ENCODE peak calls at places on chromosomes 16 and 17, in seven cellular contexts. One of them, this sample, is unnamed.

GRCh38 chr16:27293343-27293742 is 20.4 kb upstream of the IL4R start:
- DNase-seq in mammary epithelial cell: no peak
- DNase-seq in A549: no peak
- DNase-seq in lung: no peak
- DNase-seq in OCI-LY7: no peak
- DNase-seq in lower lobe of right lung: no peak
- DNase-seq in fibroblast of pulmonary artery: no peak
- DNase-seq in this sample: no peak

GRCh38 chr17:39626671-39627169 is at the start of gene PPP1R1B:
- DNase-seq in OCI-LY7: no peak
- DNase-seq in lower lobe of right lung: no peak
- DNase-seq in mammary epithelial cell: no peak
- DNase-seq in A549: no peak
- DNase-seq in lung: no peak
- DNase-seq in fibroblast of pulmonary artery: no peak
- DNase-seq in this sample: no peak

GRCh38 chr16:6827272-6827671 is 505.4 kb upstream of the RBFOX1 start:
- DNase-seq in fibroblast of pulmonary artery: no peak
- DNase-seq in lung: no peak
- DNase-seq in OCI-LY7: no peak
- DNase-seq in mammary epithelial cell: no peak
- DNase-seq in lower lobe of right lung: no peak
- DNase-seq in A549: no peak
- DNase-seq in this sample: no peak

GRCh38 chr16:89090182-89090630 is 3.4 kb upstream of the ACSF3 start:
- DNase-seq in A549: no peak
- DNase-seq in lung: no peak
- DNase-seq in lower lobe of right lung: no peak
- DNase-seq in mammary epithelial cell: no peak
- DNase-seq in OCI-LY7: no peak
- DNase-seq in fibroblast of pulmonary artery: no peak
- DNase-seq in this sample: no peak

GRCh38 chr16:3282747-3283524 is at the start of gene ZNF263:
- DNase-seq in OCI-LY7: peak; percentile 97
- DNase-seq in lower lobe of right lung: peak; percentile 97
- DNase-seq in fibroblast of pulmonary artery: peak; percentile 99
- DNase-seq in lung: peak; percentile 96
- DNase-seq in mammary epithelial cell: peak; percentile 98
- DNase-seq in A549: peak; percentile 98
- DNase-seq in this sample: peak; percentile 99

GRCh38 chr17:29138991-29139682 is 41.1 kb downstream of the MYO18A start:
- DNase-seq in mammary epithelial cell: no peak
- DNase-seq in A549: no peak
- DNase-seq in lower lobe of right lung: peak; percentile 75
- DNase-seq in OCI-LY7: peak; percentile 75
- DNase-seq in fibroblast of pulmonary artery: no peak
- DNase-seq in lung: no peak
- DNase-seq in this sample: no peak

GRCh38 chr17:66281671-66282369 is 20.6 kb upstream of the PRKCA start:
- DNase-seq in fibroblast of pulmonary artery: no peak
- DNase-seq in lung: no peak
- DNase-seq in lower lobe of right lung: no peak
- DNase-seq in mammary epithelial cell: no peak
- DNase-seq in OCI-LY7: no peak
- DNase-seq in A549: peak; percentile 16
- DNase-seq in this sample: no peak

GRCh38 chr16:14284930-14285541 is 213.9 kb downstream of the MRTFB start:
- DNase-seq in fibroblast of pulmonary artery: peak; percentile 73
- DNase-seq in lower lobe of right lung: peak; percentile 79
- DNase-seq in mammary epithelial cell: no peak
- DNase-seq in lung: no peak
- DNase-seq in OCI-LY7: peak; percentile 81
- DNase-seq in A549: peak; percentile 82
- DNase-seq in this sample: peak; percentile 71

GRCh38 chr17:7357381-7357780 is 2.4 kb downstream of the TMEM95 start:
- DNase-seq in lower lobe of right lung: no peak
- DNase-seq in A549: no peak
- DNase-seq in OCI-LY7: no peak
- DNase-seq in mammary epithelial cell: no peak
- DNase-seq in lung: no peak
- DNase-seq in fibroblast of pulmonary artery: no peak
- DNase-seq in this sample: no peak

GRCh38 chr17:82878545-82878944 is 38.7 kb upstream of the ZNF750 start:
- DNase-seq in lower lobe of right lung: peak; percentile 61
- DNase-seq in mammary epithelial cell: no peak
- DNase-seq in OCI-LY7: no peak
- DNase-seq in fibroblast of pulmonary artery: no peak
- DNase-seq in A549: no peak
- DNase-seq in lung: peak; percentile 45
- DNase-seq in this sample: no peak

GRCh38 chr16:356756-357155 is 4.2 kb upstream of the AXIN1 start:
- DNase-seq in fibroblast of pulmonary artery: no peak
- DNase-seq in A549: no peak
- DNase-seq in mammary epithelial cell: no peak
- DNase-seq in OCI-LY7: no peak
- DNase-seq in lung: no peak
- DNase-seq in lower lobe of right lung: no peak
- DNase-seq in this sample: no peak

GRCh38 chr16:57801856-57802634 is at the start of gene KIFC3:
- DNase-seq in lower lobe of right lung: peak; percentile 88
- DNase-seq in mammary epithelial cell: peak; percentile 50
- DNase-seq in fibroblast of pulmonary artery: peak; percentile 77
- DNase-seq in lung: peak; percentile 81
- DNase-seq in A549: peak; percentile 80
- DNase-seq in OCI-LY7: peak; percentile 12
- DNase-seq in this sample: peak; percentile 74

GRCh38 chr17:17819561-17819995 is 17.2 kb downstream of the SREBF1 start:
- DNase-seq in OCI-LY7: no peak
- DNase-seq in fibroblast of pulmonary artery: peak; percentile 97
- DNase-seq in mammary epithelial cell: peak; percentile 89
- DNase-seq in lung: peak; percentile 82
- DNase-seq in lower lobe of right lung: peak; percentile 79
- DNase-seq in A549: peak; percentile 89
- DNase-seq in this sample: peak; percentile 93

GRCh38 chr16:86041807-86042206 is 142.8 kb downstream of the IRF8 start:
- DNase-seq in A549: no peak
- DNase-seq in lung: no peak
- DNase-seq in lower lobe of right lung: no peak
- DNase-seq in OCI-LY7: no peak
- DNase-seq in mammary epithelial cell: no peak
- DNase-seq in fibroblast of pulmonary artery: no peak
- DNase-seq in this sample: no peak

GRCh38 chr17:83065660-83066542 is 13.5 kb upstream of the METRNL start:
- DNase-seq in lower lobe of right lung: peak; percentile 36
- DNase-seq in lung: no peak
- DNase-seq in A549: no peak
- DNase-seq in fibroblast of pulmonary artery: no peak
- DNase-seq in OCI-LY7: no peak
- DNase-seq in mammary epithelial cell: no peak
- DNase-seq in this sample: no peak

GRCh38 chr17:1936766-1937165 is 88.4 kb downstream of the RTN4RL1 start:
- DNase-seq in lung: no peak
- DNase-seq in mammary epithelial cell: no peak
- DNase-seq in OCI-LY7: no peak
- DNase-seq in fibroblast of pulmonary artery: no peak
- DNase-seq in A549: no peak
- DNase-seq in lower lobe of right lung: no peak
- DNase-seq in this sample: no peak

GRCh38 chr16:75606507-75606906 is 16.6 kb downstream of the ADAT1 start:
- DNase-seq in lower lobe of right lung: no peak
- DNase-seq in fibroblast of pulmonary artery: no peak
- DNase-seq in OCI-LY7: no peak
- DNase-seq in A549: no peak
- DNase-seq in mammary epithelial cell: no peak
- DNase-seq in lung: no peak
- DNase-seq in this sample: no peak

GRCh38 chr17:80751460-80752368 is 207.1 kb downstream of the RPTOR start:
- DNase-seq in OCI-LY7: no peak
- DNase-seq in A549: no peak
- DNase-seq in lower lobe of right lung: no peak
- DNase-seq in fibroblast of pulmonary artery: no peak
- DNase-seq in lung: no peak
- DNase-seq in mammary epithelial cell: peak; percentile 18
- DNase-seq in this sample: peak; percentile 92

DNA sequence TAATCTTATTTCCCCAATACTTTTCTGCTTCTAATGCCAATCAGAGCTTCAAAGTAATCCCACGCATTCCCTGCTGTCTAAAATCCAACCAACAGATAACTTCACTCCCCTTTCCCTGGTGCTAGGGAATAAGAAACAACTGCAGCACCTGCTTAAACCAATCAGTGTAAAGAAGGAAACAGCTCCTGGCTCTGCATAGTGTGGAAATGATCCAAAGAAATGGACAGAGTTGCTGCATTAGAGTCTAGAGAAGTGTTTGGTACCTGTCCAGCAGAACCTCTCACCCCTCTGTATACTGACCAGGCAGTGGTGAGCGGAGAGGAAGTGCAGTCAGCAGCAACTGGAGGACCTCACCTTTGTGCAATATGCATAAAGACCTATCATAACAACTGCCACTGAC is 85.5 kb downstream of the NCOR1 start:
- DNase-seq in lower lobe of right lung: no peak
- DNase-seq in mammary epithelial cell: no peak
- DNase-seq in fibroblast of pulmonary artery: no peak
- DNase-seq in A549: no peak
- DNase-seq in OCI-LY7: no peak
- DNase-seq in lung: no peak
- DNase-seq in this sample: no peak
- TF ChIP-seq CTCF in lower lobe of right lung: no peak
- TF ChIP-seq CTCF in mammary epithelial cell: no peak
- TF ChIP-seq CTCF in fibroblast of pulmonary artery: no peak
- TF ChIP-seq CTCF in A549: no peak
- TF ChIP-seq CTCF in OCI-LY7: no peak
- TF ChIP-seq CTCF in lung: no peak
- TF ChIP-seq CTCF in this sample: no peak

GRCh38 chr16:84067640-84068039 is 25.0 kb upstream of the SLC38A8 start:
- DNase-seq in mammary epithelial cell: no peak
- DNase-seq in OCI-LY7: no peak
- DNase-seq in A549: no peak
- DNase-seq in lung: no peak
- DNase-seq in lower lobe of right lung: no peak
- DNase-seq in fibroblast of pulmonary artery: no peak
- DNase-seq in this sample: no peak
- H3K4me3 ChIP-seq in mammary epithelial cell: no peak overlapping the region
- H3K4me3 ChIP-seq in OCI-LY7: no peak overlapping the region
- H3K4me3 ChIP-seq in A549: no peak overlapping the region
- H3K4me3 ChIP-seq in lung: no peak overlapping the region
- H3K4me3 ChIP-seq in lower lobe of right lung: no peak overlapping the region
- H3K4me3 ChIP-seq in fibroblast of pulmonary artery: no peak overlapping the region
- H3K4me3 ChIP-seq in this sample: no peak overlapping the region

DNA sequence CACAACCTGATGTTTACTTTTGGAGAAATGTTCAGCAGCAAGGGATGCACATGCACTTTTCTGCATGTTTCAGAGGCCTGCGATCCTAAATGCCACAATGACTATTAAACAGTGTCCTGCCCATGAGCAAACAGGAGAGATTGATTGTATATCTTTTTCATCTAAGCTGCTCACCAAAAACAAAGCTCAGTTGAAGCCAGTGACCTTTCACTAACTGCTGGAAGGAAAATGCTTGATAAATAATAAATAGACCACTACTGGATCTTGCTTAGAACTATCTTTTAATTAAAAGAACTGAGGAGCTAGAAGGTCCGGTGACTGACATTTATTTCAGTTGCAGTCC is 16.3 kb downstream of the MRPS23 start:
- DNase-seq in lower lobe of right lung: no peak
- DNase-seq in A549: no peak
- DNase-seq in mammary epithelial cell: no peak
- DNase-seq in fibroblast of pulmonary artery: no peak
- DNase-seq in lung: no peak
- DNase-seq in OCI-LY7: no peak
- DNase-seq in this sample: no peak
- TF ChIP-seq CTCF in lower lobe of right lung: peak; percentile 8
- TF ChIP-seq CTCF in A549: no peak
- TF ChIP-seq CTCF in mammary epithelial cell: no peak
- TF ChIP-seq CTCF in fibroblast of pulmonary artery: no peak
- TF ChIP-seq CTCF in lung: no peak
- TF ChIP-seq CTCF in OCI-LY7: peak; percentile 54
- TF ChIP-seq CTCF in this sample: no peak

GRCh38 chr16:79599256-79599836 is 1.2 kb downstream of the MAF start:
- DNase-seq in fibroblast of pulmonary artery: no peak
- DNase-seq in lung: no peak
- DNase-seq in mammary epithelial cell: peak; percentile 55
- DNase-seq in lower lobe of right lung: no peak
- DNase-seq in OCI-LY7: no peak
- DNase-seq in A549: peak; percentile 31
- DNase-seq in this sample: no peak
- H3K4me3 ChIP-seq in fibroblast of pulmonary artery: peak overlapping the region; percentile 22
- H3K4me3 ChIP-seq in lung: peak overlapping the region; percentile 87
- H3K4me3 ChIP-seq in mammary epithelial cell: peak overlapping the region; percentile 90
- H3K4me3 ChIP-seq in lower lobe of right lung: peak overlapping the region; percentile 73
- H3K4me3 ChIP-seq in OCI-LY7: no peak overlapping the region
- H3K4me3 ChIP-seq in A549: peak overlapping the region; percentile 49
- H3K4me3 ChIP-seq in this sample: peak overlapping the region; percentile 73

GRCh38 chr17:19652595-19652994 is 4.0 kb downstream of the ALDH3A2 start:
- DNase-seq in A549: no peak
- DNase-seq in OCI-LY7: no peak
- DNase-seq in lung: no peak
- DNase-seq in fibroblast of pulmonary artery: peak; percentile 43
- DNase-seq in lower lobe of right lung: no peak
- DNase-seq in mammary epithelial cell: no peak
- DNase-seq in this sample: no peak

GRCh38 chr17:19651461-19652238 is 3.1 kb downstream of the ALDH3A2 start:
- DNase-seq in lung: no peak
- DNase-seq in lower lobe of right lung: no peak
- DNase-seq in OCI-LY7: no peak
- DNase-seq in mammary epithelial cell: peak; percentile 32
- DNase-seq in A549: no peak
- DNase-seq in fibroblast of pulmonary artery: no peak
- DNase-seq in this sample: no peak

GRCh38 chr17:19648475-19649406 is at the start of gene ALDH3A2:
- DNase-seq in lower lobe of right lung: peak; percentile 100
- DNase-seq in lung: peak; percentile 99
- DNase-seq in fibroblast of pulmonary artery: peak; percentile 95
- DNase-seq in mammary epithelial cell: peak; percentile 91
- DNase-seq in OCI-LY7: peak; percentile 95
- DNase-seq in A549: peak; percentile 99
- DNase-seq in this sample: peak; percentile 93

GRCh38 chr17:19647697-19648474 is 665 bp upstream of the ALDH3A2 start:
- DNase-seq in lung: peak; percentile 72
- DNase-seq in fibroblast of pulmonary artery: peak; percentile 81
- DNase-seq in lower lobe of right lung: peak; percentile 76
- DNase-seq in mammary epithelial cell: peak; percentile 68
- DNase-seq in A549: peak; percentile 86
- DNase-seq in OCI-LY7: peak; percentile 42
- DNase-seq in this sample: peak; percentile 75

DNA sequence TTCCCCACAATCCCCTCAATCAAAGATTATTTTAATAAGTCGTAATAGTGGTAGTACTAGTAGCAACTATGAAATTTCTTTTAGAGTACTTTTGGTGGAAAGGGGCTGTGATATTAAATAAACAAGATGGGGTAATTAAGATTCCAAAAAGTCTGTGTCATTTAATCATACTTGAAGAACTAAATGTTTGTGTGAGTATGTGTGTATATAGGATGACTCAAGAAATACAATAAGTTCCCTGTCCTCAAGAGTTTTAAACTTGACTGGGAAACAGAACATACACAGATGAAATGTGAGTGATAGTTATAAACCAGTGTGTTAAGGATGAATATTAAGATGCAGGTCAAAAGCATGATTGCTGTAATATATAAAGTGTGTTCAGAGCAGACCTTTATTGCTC is 2.3 kb downstream of the ALDH3A2 start:
- DNase-seq in OCI-LY7: no peak
- DNase-seq in lung: no peak
- DNase-seq in A549: no peak
- DNase-seq in mammary epithelial cell: peak; percentile 66
- DNase-seq in lower lobe of right lung: no peak
- DNase-seq in fibroblast of pulmonary artery: no peak
- DNase-seq in this sample: no peak
- TF ChIP-seq CTCF in OCI-LY7: no peak
- TF ChIP-seq CTCF in lung: no peak
- TF ChIP-seq CTCF in A549: no peak
- TF ChIP-seq CTCF in mammary epithelial cell: no peak
- TF ChIP-seq CTCF in lower lobe of right lung: no peak
- TF ChIP-seq CTCF in fibroblast of pulmonary artery: no peak
- TF ChIP-seq CTCF in this sample: no peak

This sample was measured in fibroblast of villous mesenchyme.